ENCODE peak calls at places on chromosomes 5 and 9, in seven cellular contexts. One of them, this sample, is unnamed.

GRCh38 chr9:14296462-14296861 is 17.5 kb downstream of the NFIB start:
- DNase-seq in upper lobe of right lung: no peak
- DNase-seq in lung: no peak
- DNase-seq in A549: no peak
- DNase-seq in IMR-90: no peak
- DNase-seq in tibial artery: peak; percentile 78
- DNase-seq in H9: no peak
- DNase-seq in this sample: peak; percentile 87

GRCh38 chr9:122307925-122308324 is 43.2 kb downstream of the MRRF start:
- DNase-seq in A549: no peak
- DNase-seq in IMR-90: peak; percentile 26
- DNase-seq in H9: no peak
- DNase-seq in lung: no peak
- DNase-seq in upper lobe of right lung: no peak
- DNase-seq in tibial artery: no peak
- DNase-seq in this sample: no peak

GRCh38 chr9:113578279-113578865 is 114.8 kb downstream of the RGS3 start:
- DNase-seq in H9: no peak
- DNase-seq in IMR-90: no peak
- DNase-seq in upper lobe of right lung: no peak
- DNase-seq in A549: no peak
- DNase-seq in tibial artery: no peak
- DNase-seq in lung: no peak
- DNase-seq in this sample: no peak

GRCh38 chr5:103393131-103393754 is 134.7 kb downstream of the MACIR start:
- DNase-seq in upper lobe of right lung: no peak
- DNase-seq in tibial artery: no peak
- DNase-seq in H9: peak; percentile 45
- DNase-seq in IMR-90: no peak
- DNase-seq in lung: no peak
- DNase-seq in A549: no peak
- DNase-seq in this sample: no peak

GRCh38 chr5:9766581-9766980 is 136.4 kb upstream of the TAS2R1 start:
- DNase-seq in tibial artery: no peak
- DNase-seq in H9: no peak
- DNase-seq in A549: no peak
- DNase-seq in lung: no peak
- DNase-seq in upper lobe of right lung: no peak
- DNase-seq in IMR-90: peak; percentile 81
- DNase-seq in this sample: no peak

GRCh38 chr5:107937198-107937597 is 266.5 kb upstream of the EFNA5 start:
- DNase-seq in lung: no peak
- DNase-seq in A549: no peak
- DNase-seq in IMR-90: no peak
- DNase-seq in upper lobe of right lung: no peak
- DNase-seq in H9: no peak
- DNase-seq in tibial artery: no peak
- DNase-seq in this sample: no peak

GRCh38 chr5:639584-640213 is 27.6 kb downstream of the CEP72 start:
- DNase-seq in tibial artery: no peak
- DNase-seq in H9: no peak
- DNase-seq in upper lobe of right lung: peak; percentile 60
- DNase-seq in IMR-90: no peak
- DNase-seq in lung: no peak
- DNase-seq in A549: no peak
- DNase-seq in this sample: no peak

GRCh38 chr5:149203896-149204544 is 62.7 kb downstream of the ABLIM3 start:
- DNase-seq in IMR-90: peak; percentile 86
- DNase-seq in H9: no peak
- DNase-seq in lung: no peak
- DNase-seq in tibial artery: no peak
- DNase-seq in A549: peak; percentile 18
- DNase-seq in upper lobe of right lung: no peak
- DNase-seq in this sample: no peak

GRCh38 chr9:135300346-135301141 is 179.0 kb upstream of the PPP1R26 start:
- DNase-seq in lung: no peak
- DNase-seq in A549: no peak
- DNase-seq in H9: no peak
- DNase-seq in tibial artery: no peak
- DNase-seq in IMR-90: no peak
- DNase-seq in upper lobe of right lung: no peak
- DNase-seq in this sample: no peak

GRCh38 chr5:172868924-172869565 is 35.0 kb downstream of the ERGIC1 start:
- DNase-seq in lung: peak; percentile 82
- DNase-seq in A549: peak; percentile 93
- DNase-seq in H9: no peak
- DNase-seq in tibial artery: peak; percentile 97
- DNase-seq in upper lobe of right lung: peak; percentile 89
- DNase-seq in IMR-90: peak; percentile 96
- DNase-seq in this sample: peak; percentile 72

GRCh38 chr5:91018185-91018584 is 364.9 kb downstream of the ARRDC3 start:
- DNase-seq in H9: no peak
- DNase-seq in tibial artery: no peak
- DNase-seq in lung: no peak
- DNase-seq in upper lobe of right lung: no peak
- DNase-seq in IMR-90: peak; percentile 27
- DNase-seq in A549: no peak
- DNase-seq in this sample: no peak

GRCh38 chr9:33263936-33264472 is 504 bp downstream of the BAG1 start:
- DNase-seq in IMR-90: no peak
- DNase-seq in lung: peak; percentile 46
- DNase-seq in tibial artery: peak; percentile 80
- DNase-seq in upper lobe of right lung: no peak
- DNase-seq in A549: no peak
- DNase-seq in H9: peak; percentile 39
- DNase-seq in this sample: peak; percentile 50

GRCh38 chr9:3058409-3058808 is 214.5 kb upstream of the PUM3 start:
- DNase-seq in tibial artery: no peak
- DNase-seq in IMR-90: no peak
- DNase-seq in H9: no peak
- DNase-seq in A549: no peak
- DNase-seq in upper lobe of right lung: no peak
- DNase-seq in lung: no peak
- DNase-seq in this sample: no peak

GRCh38 chr5:32709789-32710334 is 1.3 kb upstream of the NPR3 start:
- DNase-seq in IMR-90: peak; percentile 79
- DNase-seq in H9: peak; percentile 81
- DNase-seq in upper lobe of right lung: peak; percentile 80
- DNase-seq in A549: peak; percentile 86
- DNase-seq in tibial artery: peak; percentile 87
- DNase-seq in lung: peak; percentile 60
- DNase-seq in this sample: peak; percentile 47

GRCh38 chr9:109974143-109974917 is 194.3 kb downstream of the PALM2AKAP2 start:
- DNase-seq in A549: no peak
- DNase-seq in lung: no peak
- DNase-seq in IMR-90: no peak
- DNase-seq in H9: no peak
- DNase-seq in upper lobe of right lung: no peak
- DNase-seq in tibial artery: no peak
- DNase-seq in this sample: peak; percentile 27

GRCh38 chr9:72065076-72065475 is 4.7 kb upstream of the C9orf57 start:
- DNase-seq in A549: no peak
- DNase-seq in IMR-90: no peak
- DNase-seq in tibial artery: no peak
- DNase-seq in H9: no peak
- DNase-seq in lung: no peak
- DNase-seq in upper lobe of right lung: no peak
- DNase-seq in this sample: no peak

DNA sequence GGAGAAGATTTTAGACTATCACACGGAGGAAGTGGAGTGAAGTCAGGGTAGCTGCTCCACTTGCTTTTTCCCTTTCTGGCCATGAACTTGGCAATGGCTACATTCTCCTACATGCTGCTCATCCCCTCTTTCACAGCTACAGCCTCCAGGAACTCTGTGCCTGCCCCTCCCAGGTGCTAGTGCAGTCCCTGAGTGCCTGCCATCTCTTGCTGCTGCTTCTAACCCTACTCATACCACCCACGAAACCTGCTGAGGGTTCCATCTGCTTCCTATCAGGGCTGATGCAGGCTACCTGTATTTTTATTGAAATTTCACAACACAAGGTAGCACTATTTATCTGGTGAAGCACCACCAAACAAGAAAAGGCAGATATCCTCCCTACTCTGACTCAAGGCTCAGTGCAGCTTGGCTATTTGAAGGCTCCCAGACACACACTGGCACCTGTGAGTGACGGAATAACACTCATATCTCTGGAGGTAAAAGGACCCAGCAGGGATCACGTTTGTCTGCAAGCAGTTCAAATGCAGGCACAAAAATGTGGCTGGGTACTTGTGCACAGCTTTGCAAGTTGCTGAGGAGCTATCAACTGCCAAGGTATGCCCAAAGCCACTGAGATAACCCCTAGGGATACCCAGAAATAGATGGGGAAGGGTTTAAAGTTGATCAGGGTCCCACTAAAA is 51.6 kb downstream of the MARCHF11 start:
- DNase-seq in upper lobe of right lung: no peak
- DNase-seq in H9: no peak
- DNase-seq in IMR-90: no peak
- DNase-seq in A549: no peak
- DNase-seq in tibial artery: no peak
- DNase-seq in lung: no peak
- DNase-seq in this sample: no peak
- H3K27ac ChIP-seq in upper lobe of right lung: no peak overlapping the region
- H3K27ac ChIP-seq in H9: no peak overlapping the region
- H3K27ac ChIP-seq in IMR-90: no peak overlapping the region
- H3K27ac ChIP-seq in A549: no peak overlapping the region
- H3K27ac ChIP-seq in tibial artery: no peak overlapping the region
- H3K27ac ChIP-seq in lung: peak overlapping the region; percentile 71
- H3K27ac ChIP-seq in this sample: no peak overlapping the region

DNA sequence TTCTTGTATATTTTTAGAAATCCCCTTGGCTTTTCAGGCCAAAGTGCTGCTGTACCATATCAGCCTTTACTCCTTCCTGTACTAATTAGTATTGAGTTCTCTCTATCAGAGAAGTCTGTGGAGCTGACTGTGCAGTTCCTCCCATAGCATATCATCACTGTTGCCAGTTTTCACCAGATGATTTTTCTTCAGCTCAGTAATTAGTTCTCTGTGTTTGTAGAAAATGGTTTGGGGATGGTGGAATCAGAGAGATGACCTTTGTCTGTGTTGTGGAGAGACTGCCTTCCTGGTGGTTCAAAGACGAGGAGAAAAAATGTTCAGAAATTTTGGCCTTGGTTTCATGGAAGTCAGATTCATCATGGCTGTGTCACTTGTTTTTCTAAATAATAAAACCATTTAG is 227.5 kb upstream of the ACTBL2 start:
- DNase-seq in H9: no peak
- DNase-seq in tibial artery: no peak
- DNase-seq in A549: no peak
- DNase-seq in upper lobe of right lung: no peak
- DNase-seq in lung: no peak
- DNase-seq in IMR-90: peak; percentile 47
- DNase-seq in this sample: no peak
- H3K27ac ChIP-seq in H9: no peak overlapping the region
- H3K27ac ChIP-seq in tibial artery: no peak overlapping the region
- H3K27ac ChIP-seq in A549: no peak overlapping the region
- H3K27ac ChIP-seq in upper lobe of right lung: no peak overlapping the region
- H3K27ac ChIP-seq in lung: no peak overlapping the region
- H3K27ac ChIP-seq in IMR-90: peak overlapping the region; percentile 62
- H3K27ac ChIP-seq in this sample: no peak overlapping the region

DNA sequence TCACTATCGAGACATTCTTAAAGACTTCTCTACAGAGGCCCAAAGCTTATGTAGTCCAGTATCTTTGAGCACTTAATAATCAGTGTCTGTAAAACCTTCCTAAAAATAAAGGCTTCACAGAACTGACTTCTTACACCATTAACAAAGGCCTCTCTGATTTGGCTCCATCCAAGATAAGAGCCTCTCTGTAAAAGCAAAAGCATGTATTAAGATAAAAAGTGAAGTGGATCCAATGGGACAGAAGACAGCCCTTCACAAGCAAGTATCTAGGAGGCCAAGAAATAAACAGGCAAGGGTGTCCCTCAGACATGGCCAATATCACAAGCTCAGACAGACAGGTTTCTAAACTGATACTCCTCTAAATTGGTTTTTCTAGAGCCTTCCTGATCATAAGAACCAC is 11.9 kb downstream of the LHFPL2 start:
- DNase-seq in tibial artery: no peak
- DNase-seq in lung: no peak
- DNase-seq in upper lobe of right lung: no peak
- DNase-seq in H9: no peak
- DNase-seq in A549: no peak
- DNase-seq in IMR-90: no peak
- DNase-seq in this sample: no peak
- H3K27ac ChIP-seq in tibial artery: no peak overlapping the region
- H3K27ac ChIP-seq in lung: no peak overlapping the region
- H3K27ac ChIP-seq in upper lobe of right lung: no peak overlapping the region
- H3K27ac ChIP-seq in H9: no peak overlapping the region
- H3K27ac ChIP-seq in A549: peak overlapping the region; percentile 77
- H3K27ac ChIP-seq in IMR-90: no peak overlapping the region
- H3K27ac ChIP-seq in this sample: no peak overlapping the region

DNA sequence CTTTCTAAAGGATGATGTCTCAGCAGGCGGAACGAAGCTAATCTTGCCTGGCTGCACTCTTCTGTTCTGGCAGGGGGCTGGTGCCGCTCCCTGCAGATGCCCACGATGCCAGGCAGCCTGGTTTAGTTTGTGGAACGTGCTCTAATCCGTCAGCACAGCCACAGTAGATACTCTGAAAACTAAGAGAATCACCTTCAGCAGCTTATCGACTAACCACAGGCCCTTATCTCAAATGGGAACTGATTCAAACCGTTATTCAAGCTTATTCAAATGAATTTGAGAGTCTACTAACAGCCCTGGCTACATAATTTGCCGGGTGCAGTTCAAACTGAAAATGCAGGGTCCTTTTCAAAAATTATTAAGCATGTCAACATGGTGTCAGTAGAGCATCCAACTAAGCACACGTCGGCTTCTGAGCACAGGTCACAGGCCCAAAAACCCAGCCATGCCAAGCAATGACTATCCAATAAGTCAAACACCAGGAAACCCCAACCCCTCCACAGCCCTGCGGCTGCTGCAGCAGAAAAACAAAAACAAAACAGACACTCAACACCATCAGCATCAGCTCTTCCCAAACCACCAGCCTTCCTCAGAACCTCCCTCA is 246.7 kb upstream of the ANKRD55 start:
- DNase-seq in A549: no peak
- DNase-seq in lung: no peak
- DNase-seq in IMR-90: no peak
- DNase-seq in H9: no peak
- DNase-seq in upper lobe of right lung: no peak
- DNase-seq in tibial artery: peak; percentile 69
- DNase-seq in this sample: no peak
- H3K27ac ChIP-seq in A549: no peak overlapping the region
- H3K27ac ChIP-seq in lung: peak overlapping the region; percentile 70
- H3K27ac ChIP-seq in IMR-90: peak overlapping the region; percentile 58
- H3K27ac ChIP-seq in H9: no peak overlapping the region
- H3K27ac ChIP-seq in upper lobe of right lung: peak overlapping the region; percentile 87
- H3K27ac ChIP-seq in tibial artery: peak overlapping the region; percentile 96
- H3K27ac ChIP-seq in this sample: peak overlapping the region; percentile 76

This sample was measured in stomach.